ENCODE peak calls at places on chromosomes 11 and 22, in nine cellular contexts. One of them, this sample, is unnamed.
A peak's percentile ranks its signal among the peaks of the same experiment; 100 is the strongest.

GRCh38 chr22:22520667-22521602 is 865 bp upstream of the ZNF280A start:
- DNase-seq in HFFc6: no peak
- DNase-seq in GM13977: no peak
- DNase-seq in lower leg skin: no peak
- DNase-seq in transverse colon: no peak
- DNase-seq in lower lobe of right lung: no peak
- DNase-seq in progenitor cell of endocrine pancreas: no peak
- DNase-seq in tibial artery: no peak
- DNase-seq in fibroblast of the aortic adventitia: peak; percentile 10
- DNase-seq in this sample: no peak

GRCh38 chr11:14359573-14360031 is 619 bp upstream of the RRAS2 start:
- DNase-seq in progenitor cell of endocrine pancreas: no peak
- DNase-seq in tibial artery: no peak
- DNase-seq in GM13977: no peak
- DNase-seq in fibroblast of the aortic adventitia: no peak
- DNase-seq in lower lobe of right lung: no peak
- DNase-seq in transverse colon: no peak
- DNase-seq in lower leg skin: no peak
- DNase-seq in HFFc6: peak; percentile 55
- DNase-seq in this sample: no peak

GRCh38 chr11:93248602-93249001 is 50.8 kb upstream of the SLC36A4 start:
- DNase-seq in GM13977: no peak
- DNase-seq in progenitor cell of endocrine pancreas: no peak
- DNase-seq in tibial artery: no peak
- DNase-seq in lower leg skin: no peak
- DNase-seq in HFFc6: peak; percentile 9
- DNase-seq in fibroblast of the aortic adventitia: peak; percentile 15
- DNase-seq in lower lobe of right lung: no peak
- DNase-seq in transverse colon: no peak
- DNase-seq in this sample: no peak

GRCh38 chr11:17387811-17388210 is 648 bp downstream of the KCNJ11 start:
- DNase-seq in transverse colon: no peak
- DNase-seq in HFFc6: no peak
- DNase-seq in progenitor cell of endocrine pancreas: no peak
- DNase-seq in lower leg skin: no peak
- DNase-seq in lower lobe of right lung: no peak
- DNase-seq in GM13977: peak; percentile 13
- DNase-seq in fibroblast of the aortic adventitia: no peak
- DNase-seq in tibial artery: no peak
- DNase-seq in this sample: no peak

GRCh38 chr11:115321602-115322289 is 182.5 kb downstream of the CADM1 start:
- DNase-seq in progenitor cell of endocrine pancreas: no peak
- DNase-seq in tibial artery: no peak
- DNase-seq in GM13977: no peak
- DNase-seq in lower leg skin: no peak
- DNase-seq in HFFc6: no peak
- DNase-seq in transverse colon: no peak
- DNase-seq in lower lobe of right lung: no peak
- DNase-seq in fibroblast of the aortic adventitia: no peak
- DNase-seq in this sample: no peak

GRCh38 chr22:28998681-28999080 is 63.0 kb downstream of the C22orf31 start:
- DNase-seq in GM13977: no peak
- DNase-seq in fibroblast of the aortic adventitia: no peak
- DNase-seq in lower lobe of right lung: no peak
- DNase-seq in progenitor cell of endocrine pancreas: no peak
- DNase-seq in HFFc6: no peak
- DNase-seq in tibial artery: no peak
- DNase-seq in lower leg skin: no peak
- DNase-seq in transverse colon: no peak
- DNase-seq in this sample: no peak

GRCh38 chr11:68545796-68546195 is 85.2 kb downstream of the PPP6R3 start:
- DNase-seq in lower leg skin: no peak
- DNase-seq in HFFc6: no peak
- DNase-seq in fibroblast of the aortic adventitia: no peak
- DNase-seq in lower lobe of right lung: no peak
- DNase-seq in transverse colon: no peak
- DNase-seq in tibial artery: no peak
- DNase-seq in GM13977: no peak
- DNase-seq in progenitor cell of endocrine pancreas: no peak
- DNase-seq in this sample: no peak

GRCh38 chr11:134636071-134636470 is 224.0 kb upstream of the B3GAT1 start:
- DNase-seq in tibial artery: no peak
- DNase-seq in progenitor cell of endocrine pancreas: no peak
- DNase-seq in GM13977: no peak
- DNase-seq in lower lobe of right lung: no peak
- DNase-seq in HFFc6: no peak
- DNase-seq in fibroblast of the aortic adventitia: no peak
- DNase-seq in lower leg skin: no peak
- DNase-seq in transverse colon: no peak
- DNase-seq in this sample: no peak

GRCh38 chr11:95647355-95647754 is 142.2 kb downstream of the FAM76B start:
- DNase-seq in tibial artery: peak; percentile 54
- DNase-seq in fibroblast of the aortic adventitia: peak; percentile 33
- DNase-seq in transverse colon: no peak
- DNase-seq in lower leg skin: peak; percentile 59
- DNase-seq in GM13977: no peak
- DNase-seq in progenitor cell of endocrine pancreas: no peak
- DNase-seq in lower lobe of right lung: no peak
- DNase-seq in HFFc6: no peak
- DNase-seq in this sample: no peak

GRCh38 chr11:65743928-65744698 is 23.5 kb upstream of the RNASEH2C start:
- DNase-seq in tibial artery: no peak
- DNase-seq in lower leg skin: no peak
- DNase-seq in transverse colon: peak; percentile 62
- DNase-seq in fibroblast of the aortic adventitia: peak; percentile 20
- DNase-seq in lower lobe of right lung: no peak
- DNase-seq in GM13977: no peak
- DNase-seq in progenitor cell of endocrine pancreas: no peak
- DNase-seq in HFFc6: no peak
- DNase-seq in this sample: no peak

GRCh38 chr22:43090130-43090789 is 1.1 kb upstream of the TTLL1 start:
- DNase-seq in HFFc6: peak; percentile 78
- DNase-seq in lower lobe of right lung: peak; percentile 62
- DNase-seq in GM13977: peak; percentile 87
- DNase-seq in tibial artery: peak; percentile 62
- DNase-seq in transverse colon: peak; percentile 47
- DNase-seq in lower leg skin: peak; percentile 69
- DNase-seq in progenitor cell of endocrine pancreas: no peak
- DNase-seq in fibroblast of the aortic adventitia: peak; percentile 87
- DNase-seq in this sample: no peak

GRCh38 chr11:118258410-118258809 is 5.7 kb downstream of the MPZL2 start:
- DNase-seq in fibroblast of the aortic adventitia: no peak
- DNase-seq in transverse colon: no peak
- DNase-seq in HFFc6: no peak
- DNase-seq in lower lobe of right lung: no peak
- DNase-seq in tibial artery: no peak
- DNase-seq in lower leg skin: no peak
- DNase-seq in GM13977: no peak
- DNase-seq in progenitor cell of endocrine pancreas: no peak
- DNase-seq in this sample: no peak

GRCh38 chr11:18105086-18105801 is 638 bp downstream of the SAAL1 start:
- DNase-seq in HFFc6: no peak
- DNase-seq in fibroblast of the aortic adventitia: no peak
- DNase-seq in GM13977: no peak
- DNase-seq in transverse colon: no peak
- DNase-seq in lower leg skin: no peak
- DNase-seq in progenitor cell of endocrine pancreas: no peak
- DNase-seq in lower lobe of right lung: no peak
- DNase-seq in tibial artery: no peak
- DNase-seq in this sample: no peak

GRCh38 chr11:71101046-71101445 is 151.3 kb downstream of the SHANK2 start:
- DNase-seq in lower lobe of right lung: no peak
- DNase-seq in transverse colon: no peak
- DNase-seq in HFFc6: no peak
- DNase-seq in progenitor cell of endocrine pancreas: no peak
- DNase-seq in tibial artery: no peak
- DNase-seq in GM13977: no peak
- DNase-seq in fibroblast of the aortic adventitia: no peak
- DNase-seq in lower leg skin: no peak
- DNase-seq in this sample: no peak

GRCh38 chr11:23991140-23991539 is 505.7 kb upstream of the LUZP2 start:
- DNase-seq in transverse colon: no peak
- DNase-seq in progenitor cell of endocrine pancreas: no peak
- DNase-seq in tibial artery: no peak
- DNase-seq in lower lobe of right lung: no peak
- DNase-seq in GM13977: no peak
- DNase-seq in lower leg skin: no peak
- DNase-seq in HFFc6: no peak
- DNase-seq in fibroblast of the aortic adventitia: peak; percentile 65
- DNase-seq in this sample: no peak

GRCh38 chr22:32904044-32904443 is 102.5 kb downstream of the TIMP3 start:
- DNase-seq in lower lobe of right lung: no peak
- DNase-seq in GM13977: no peak
- DNase-seq in tibial artery: no peak
- DNase-seq in HFFc6: peak; percentile 23
- DNase-seq in progenitor cell of endocrine pancreas: no peak
- DNase-seq in transverse colon: peak; percentile 15
- DNase-seq in fibroblast of the aortic adventitia: peak; percentile 38
- DNase-seq in lower leg skin: no peak
- DNase-seq in this sample: no peak

GRCh38 chr11:122114976-122115375 is 1.0 kb downstream of the BLID start:
- DNase-seq in fibroblast of the aortic adventitia: no peak
- DNase-seq in lower leg skin: no peak
- DNase-seq in lower lobe of right lung: no peak
- DNase-seq in HFFc6: no peak
- DNase-seq in progenitor cell of endocrine pancreas: no peak
- DNase-seq in transverse colon: no peak
- DNase-seq in tibial artery: no peak
- DNase-seq in GM13977: no peak
- DNase-seq in this sample: no peak
- TF ChIP-seq CTCF in fibroblast of the aortic adventitia: no peak
- TF ChIP-seq CTCF in lower leg skin: no peak
- TF ChIP-seq CTCF in lower lobe of right lung: no peak
- TF ChIP-seq CTCF in HFFc6: no peak
- TF ChIP-seq CTCF in progenitor cell of endocrine pancreas: no peak
- TF ChIP-seq CTCF in transverse colon: no peak
- TF ChIP-seq CTCF in tibial artery: no peak
- TF ChIP-seq CTCF in GM13977: no peak
- TF ChIP-seq CTCF in this sample: no peak

GRCh38 chr11:102613455-102613854 is 11.7 kb downstream of the MMP20 start:
- DNase-seq in transverse colon: no peak
- DNase-seq in tibial artery: no peak
- DNase-seq in fibroblast of the aortic adventitia: no peak
- DNase-seq in GM13977: no peak
- DNase-seq in lower leg skin: no peak
- DNase-seq in progenitor cell of endocrine pancreas: no peak
- DNase-seq in HFFc6: no peak
- DNase-seq in lower lobe of right lung: no peak
- DNase-seq in this sample: no peak

GRCh38 chr11:102615894-102616432 is 9.2 kb downstream of the MMP20 start:
- DNase-seq in GM13977: no peak
- DNase-seq in lower leg skin: no peak
- DNase-seq in HFFc6: no peak
- DNase-seq in progenitor cell of endocrine pancreas: no peak
- DNase-seq in tibial artery: no peak
- DNase-seq in lower lobe of right lung: no peak
- DNase-seq in transverse colon: no peak
- DNase-seq in fibroblast of the aortic adventitia: no peak
- DNase-seq in this sample: no peak

GRCh38 chr11:102617491-102618026 is 7.6 kb downstream of the MMP20 start:
- DNase-seq in fibroblast of the aortic adventitia: no peak
- DNase-seq in lower lobe of right lung: no peak
- DNase-seq in GM13977: no peak
- DNase-seq in tibial artery: no peak
- DNase-seq in HFFc6: no peak
- DNase-seq in lower leg skin: no peak
- DNase-seq in transverse colon: no peak
- DNase-seq in progenitor cell of endocrine pancreas: no peak
- DNase-seq in this sample: no peak

GRCh38 chr11:102614485-102614884 is 10.6 kb downstream of the MMP20 start:
- DNase-seq in GM13977: no peak
- DNase-seq in lower leg skin: no peak
- DNase-seq in transverse colon: no peak
- DNase-seq in fibroblast of the aortic adventitia: no peak
- DNase-seq in lower lobe of right lung: no peak
- DNase-seq in tibial artery: no peak
- DNase-seq in HFFc6: no peak
- DNase-seq in progenitor cell of endocrine pancreas: no peak
- DNase-seq in this sample: no peak

DNA sequence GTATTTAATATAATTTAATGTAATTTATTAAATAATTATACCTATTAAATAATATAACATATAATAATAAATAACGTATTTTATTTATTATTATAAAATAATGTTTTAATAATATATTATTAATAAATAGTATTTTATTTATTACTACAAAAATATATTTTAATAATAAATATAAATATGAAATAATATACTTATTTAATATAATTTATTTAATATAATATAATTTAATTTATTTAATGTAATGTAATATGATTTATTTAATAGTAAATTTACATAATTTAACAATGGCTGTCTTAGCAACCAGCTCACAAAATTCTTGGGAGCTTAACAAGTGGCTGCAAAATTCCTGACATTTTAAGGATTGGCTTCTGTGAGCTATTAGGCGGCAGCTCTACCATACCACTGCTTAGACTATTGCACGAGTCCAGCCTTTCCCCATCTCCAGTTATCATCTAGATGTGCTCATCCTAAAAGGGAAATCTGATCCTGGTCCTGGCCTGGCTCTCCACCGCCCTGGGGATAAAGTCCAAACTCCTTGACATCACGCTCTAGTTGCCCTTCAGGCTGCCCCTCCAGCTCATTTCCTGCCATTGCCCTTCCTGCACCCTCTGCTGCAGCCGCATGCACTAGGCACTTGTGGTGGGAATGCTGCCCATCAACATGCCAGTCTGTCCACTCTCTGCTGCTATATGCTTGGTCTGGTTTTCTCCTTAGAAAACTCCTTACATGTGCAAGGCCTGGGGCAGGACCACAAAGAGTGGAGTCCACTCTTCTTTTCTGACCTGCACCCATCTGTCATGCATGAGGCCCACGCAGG is 9.8 kb downstream of the MMP20 start:
- DNase-seq in GM13977: no peak
- DNase-seq in progenitor cell of endocrine pancreas: no peak
- DNase-seq in lower leg skin: no peak
- DNase-seq in fibroblast of the aortic adventitia: no peak
- DNase-seq in transverse colon: no peak
- DNase-seq in HFFc6: no peak
- DNase-seq in tibial artery: no peak
- DNase-seq in lower lobe of right lung: no peak
- DNase-seq in this sample: no peak
- TF ChIP-seq CTCF in GM13977: no peak
- TF ChIP-seq CTCF in progenitor cell of endocrine pancreas: no peak
- TF ChIP-seq CTCF in lower leg skin: no peak
- TF ChIP-seq CTCF in fibroblast of the aortic adventitia: no peak
- TF ChIP-seq CTCF in transverse colon: no peak
- TF ChIP-seq CTCF in HFFc6: no peak
- TF ChIP-seq CTCF in tibial artery: no peak
- TF ChIP-seq CTCF in lower lobe of right lung: no peak
- TF ChIP-seq CTCF in this sample: no peak

GRCh38 chr11:76599041-76600013 is 71.2 kb downstream of the LRRC32 start:
- DNase-seq in tibial artery: no peak
- DNase-seq in fibroblast of the aortic adventitia: no peak
- DNase-seq in HFFc6: no peak
- DNase-seq in progenitor cell of endocrine pancreas: no peak
- DNase-seq in GM13977: no peak
- DNase-seq in lower lobe of right lung: no peak
- DNase-seq in lower leg skin: peak; percentile 10
- DNase-seq in transverse colon: no peak
- DNase-seq in this sample: no peak
- TF ChIP-seq CTCF in tibial artery: no peak
- TF ChIP-seq CTCF in fibroblast of the aortic adventitia: no peak
- TF ChIP-seq CTCF in HFFc6: no peak
- TF ChIP-seq CTCF in progenitor cell of endocrine pancreas: no peak
- TF ChIP-seq CTCF in GM13977: no peak
- TF ChIP-seq CTCF in lower lobe of right lung: no peak
- TF ChIP-seq CTCF in lower leg skin: no peak
- TF ChIP-seq CTCF in transverse colon: no peak
- TF ChIP-seq CTCF in this sample: no peak

GRCh38 chr11:130315354-130315970 is 745 bp upstream of the ZBTB44 start:
- DNase-seq in transverse colon: peak; percentile 50
- DNase-seq in HFFc6: no peak
- DNase-seq in lower leg skin: peak; percentile 26
- DNase-seq in progenitor cell of endocrine pancreas: peak; percentile 32
- DNase-seq in lower lobe of right lung: peak; percentile 73
- DNase-seq in fibroblast of the aortic adventitia: no peak
- DNase-seq in GM13977: peak; percentile 56
- DNase-seq in tibial artery: no peak
- DNase-seq in this sample: no peak
- TF ChIP-seq CTCF in transverse colon: no peak
- TF ChIP-seq CTCF in HFFc6: no peak
- TF ChIP-seq CTCF in lower leg skin: no peak
- TF ChIP-seq CTCF in progenitor cell of endocrine pancreas: peak; percentile 33
- TF ChIP-seq CTCF in lower lobe of right lung: peak; percentile 34
- TF ChIP-seq CTCF in fibroblast of the aortic adventitia: no peak
- TF ChIP-seq CTCF in GM13977: no peak
- TF ChIP-seq CTCF in tibial artery: no peak
- TF ChIP-seq CTCF in this sample: no peak

This sample was measured in mesothelial cell of epicardium.